ENCODE peak calls at places on chromosomes 5 and 9, in five cellular contexts. C is stimulated activated CD4-positive, alpha-beta T cell treated with anti-CD3 and anti-CD28 coated beads, TNF-alpha, amount 100 ng/mL, for 1 hour; B is GM12891; T is activated naive CD4-positive, alpha-beta T cell; E is stimulated activated naive CD4-positive, alpha-beta T cell. G is an unnamed sample.

GRCh38 chr5:126460977-126461376 is 37.8 kb downstream of the GRAMD2B start:
- DNase-seq in C (no peak), B (no peak), T (no peak), E (no peak), G (no peak)

GRCh38 chr9:93820667-93821306 is 134.4 kb downstream of the BARX1 start:
- DNase-seq in C (no peak), B (no peak), T (no peak), E (no peak), G (no peak)

GRCh38 chr5:169013208-169013728 is 287.7 kb downstream of the SLIT3 start:
- DNase-seq in C (no peak), B (no peak), T (no peak), E (no peak), G (no peak)

GRCh38 chr5:174615986-174616500 is 108.3 kb upstream of the MSX2 start:
- DNase-seq in C (no peak), B (no peak), T (no peak), E (no peak), G (no peak)

GRCh38 chr5:57703726-57704125 is 221.1 kb upstream of the ACTBL2 start:
- DNase-seq in C (no peak), B (no peak), T (no peak), E (no peak), G (no peak)

GRCh38 chr5:29697786-29698414 is 1495.6 kb upstream of the CDH6 start:
- DNase-seq in C (no peak), B (no peak), T (no peak), E (no peak), G (no peak)

GRCh38 chr9:130986311-130986940 is 22.5 kb upstream of the LAMC3 start:
- DNase-seq in C (no peak), B (no peak), T (no peak), E (no peak), G (no peak)

GRCh38 chr9:23545728-23546127 is 280.3 kb downstream of the ELAVL2 start:
- DNase-seq in C (no peak), B (no peak), T (no peak), E (no peak), G (no peak)

GRCh38 chr5:82011761-82012160 is 39.9 kb downstream of the ATG10 start:
- DNase-seq in C (no peak), B (no peak), T (no peak), E (no peak), G (no peak)

GRCh38 chr5:2204366-2205184 is 321.9 kb upstream of the IRX4 start:
- DNase-seq in C (no peak), B (no peak), T (no peak), E (no peak), G (no peak)

GRCh38 chr9:114003756-114004155 is 74.3 kb downstream of the AMBP start:
- DNase-seq in C (no peak), B (no peak), T (no peak), E (no peak), G (no peak)

GRCh38 chr5:38758774-38759423 is 86.9 kb upstream of the OSMR start:
- DNase-seq in C (no peak), B (no peak), T (no peak), E (no peak), G (no peak)

GRCh38 chr9:77820293-77820954 is 172.3 kb upstream of the GNA14 start:
- DNase-seq in C (no peak), B (no peak), T (no peak), E (no peak), G (no peak)

GRCh38 chr9:15423328-15423985 is 781 bp downstream of the SNAPC3 start:
- DNase-seq in C (no peak), B (no peak), T (no peak), E (no peak), G (no peak)

GRCh38 chr5:1164696-1165630 is 36.4 kb upstream of the SLC6A19 start:
- DNase-seq in C (no peak), B (no peak), T (no peak), E (no peak), G (no peak)

GRCh38 chr9:129163753-129164152 is 14.3 kb downstream of the IER5L start:
- DNase-seq in C (no peak), B (no peak), T (no peak), E (no peak), G (peak)

G was measured in type B pancreatic cell.